ENCODE peak calls at places on chromosomes 1 and 21, in five cellular contexts. K, E, Y, X and S are unnamed samples.

GRCh38 chr1:201711101-201711597 is 117.8 kb upstream of the IPO9 start:
- DNase-seq in K (no peak), E (no peak), Y (no peak), X (no peak), S (no peak)

GRCh38 chr1:201336711-201337450 is 40.6 kb downstream of the TNNT2 start:
- DNase-seq in K (no peak), E (no peak), Y (no peak), X (no peak), S (no peak)

GRCh38 chr1:64423526-64423925 is 46.4 kb upstream of the CACHD1 start:
- DNase-seq in K (no peak), E (no peak), Y (no peak), X (no peak), S (no peak)

GRCh38 chr1:208807446-208808117 is 563.4 kb upstream of the PLXNA2 start:
- DNase-seq in K (no peak), E (no peak), Y (no peak), X (no peak), S (no peak)

GRCh38 chr1:110967256-110967655 is 3.5 kb upstream of the LRIF1 start:
- DNase-seq in K (no peak), E (no peak), Y (no peak), X (no peak), S (no peak)

GRCh38 chr1:8090241-8090702 is 64.2 kb upstream of the ERRFI1 start:
- DNase-seq in K (no peak), E (no peak), Y (no peak), X (no peak), S (no peak)

GRCh38 chr21:46003575-46004007 is 22.0 kb downstream of the COL6A1 start:
- DNase-seq in K (no peak), E (no peak), Y (no peak), X (no peak), S (no peak)

GRCh38 chr1:193479187-193479586 is 292.8 kb upstream of the B3GALT2 start:
- DNase-seq in K (peak), E (peak), Y (no peak), X (no peak), S (peak)

GRCh38 chr1:159222987-159223386 is 18.3 kb downstream of the ACKR1 start:
- DNase-seq in K (no peak), E (no peak), Y (no peak), X (no peak), S (no peak)

GRCh38 chr1:61132176-61133047 is 50.1 kb downstream of the NFIA start:
- DNase-seq in K (no peak), E (no peak), Y (no peak), X (peak), S (no peak)

GRCh38 chr1:48208251-48208650 is 14.3 kb upstream of the SLC5A9 start:
- DNase-seq in K (no peak), E (no peak), Y (no peak), X (no peak), S (no peak)

GRCh38 chr21:41419921-41420862 is 5.8 kb upstream of the MX1 start:
- DNase-seq in K (peak), E (peak), Y (peak), X (peak), S (peak)

GRCh38 chr1:12630946-12631540 is 12.8 kb upstream of the AADACL4 start:
- DNase-seq in K (no peak), E (no peak), Y (no peak), X (no peak), S (no peak)

GRCh38 chr1:167510880-167511279 is 7.4 kb downstream of the CD247 start:
- DNase-seq in K (no peak), E (no peak), Y (no peak), X (no peak), S (peak)

GRCh38 chr21:33644383-33645074 is 2.2 kb downstream of the ITSN1 start:
- DNase-seq in K (no peak), E (no peak), Y (no peak), X (no peak), S (no peak)

GRCh38 chr1:69929278-69930057 is 275.9 kb downstream of the LRRC40 start:
- DNase-seq in K (no peak), E (no peak), Y (peak), X (no peak), S (no peak)

GRCh38 chr1:28296401-28297220 is 32.2 kb upstream of the MED18 start:
- DNase-seq in K (no peak), E (peak), Y (no peak), X (peak), S (no peak)
- H3K27ac ChIP-seq in K (no peak), E (peak), Y (no peak), X (peak), S (no peak)

GRCh38 chr1:54459140-54459539 is 52.9 kb upstream of the SSBP3 start:
- DNase-seq in K (no peak), E (no peak), Y (no peak), X (no peak), S (no peak)

GRCh38 chr1:54459714-54460113 is 53.5 kb upstream of the SSBP3 start:
- DNase-seq in K (no peak), E (no peak), Y (no peak), X (no peak), S (peak)

GRCh38 chr1:54460861-54461382 is 54.7 kb upstream of the SSBP3 start:
- DNase-seq in K (no peak), E (no peak), Y (no peak), X (no peak), S (no peak)

GRCh38 chr1:54461731-54462596 is 55.8 kb upstream of the SSBP3 start:
- DNase-seq in K (no peak), E (peak), Y (no peak), X (no peak), S (no peak)

GRCh38 chr1:54460346-54460745 is 54.2 kb upstream of the SSBP3 start:
- DNase-seq in K (peak), E (no peak), Y (no peak), X (no peak), S (peak)
- H3K27ac ChIP-seq in K (peak), E (no peak), Y (no peak), X (no peak), S (peak)

GRCh38 chr1:31372961-31373896 is at the start of gene FABP3:
- DNase-seq in K (no peak), E (peak), Y (peak), X (no peak), S (peak)
- H3K27ac ChIP-seq in K (no peak), E (peak), Y (no peak), X (no peak), S (no peak)

GRCh38 chr1:166026561-166026960 is 140.2 kb downstream of the FAM78B start:
- DNase-seq in K (no peak), E (no peak), Y (no peak), X (no peak), S (no peak)
- H3K27ac ChIP-seq in K (no peak), E (no peak), Y (no peak), X (no peak), S (no peak)

GRCh38 chr1:227432181-227432535 is 113.9 kb upstream of the CDC42BPA start:
- DNase-seq in K (no peak), E (no peak), Y (no peak), X (no peak), S (no peak)

GRCh38 chr1:227432981-227433380 is 114.7 kb upstream of the CDC42BPA start:
- DNase-seq in K (no peak), E (no peak), Y (no peak), X (no peak), S (no peak)

GRCh38 chr1:227437495-227438008 is 119.3 kb upstream of the CDC42BPA start:
- DNase-seq in K (no peak), E (no peak), Y (no peak), X (peak), S (no peak)

GRCh38 chr1:227434808-227435207 is 116.5 kb upstream of the CDC42BPA start:
- DNase-seq in K (no peak), E (no peak), Y (no peak), X (no peak), S (no peak)

GRCh38 chr1:227433663-227434062 is 115.4 kb upstream of the CDC42BPA start:
- DNase-seq in K (no peak), E (no peak), Y (no peak), X (no peak), S (no peak)
- H3K27ac ChIP-seq in K (no peak), E (no peak), Y (no peak), X (no peak), S (no peak)

DNA sequence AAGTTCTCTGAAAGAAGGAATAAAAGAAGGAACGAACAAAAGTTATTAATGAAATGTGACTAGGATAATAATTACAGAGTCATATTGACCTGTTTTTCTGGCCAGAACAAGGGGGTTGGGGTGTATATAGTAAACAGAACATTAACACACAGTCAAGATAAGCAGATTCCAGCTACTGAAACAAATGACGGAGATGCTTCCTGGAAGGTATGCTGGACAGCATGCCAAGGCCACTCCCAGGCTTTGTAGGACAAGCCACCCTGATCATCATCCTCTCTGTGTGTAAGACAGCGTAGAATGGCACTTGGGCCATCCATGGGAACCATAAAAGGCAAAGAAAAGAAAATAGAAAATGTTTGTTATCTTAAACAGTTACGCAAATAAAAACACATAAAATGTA is 120.7 kb downstream of the TGFBR3 start:
- DNase-seq in K (no peak), E (no peak), Y (no peak), X (peak), S (no peak)
- H3K27ac ChIP-seq in K (no peak), E (no peak), Y (no peak), X (no peak), S (no peak)